ENCODE peak calls at places on chromosomes 6 and 20, in six cellular contexts. D is AG09319, K is progenitor cell of endocrine pancreas, T is T1000, Z is epithelial cell of esophagus, Q is heart right ventricle. M is an unnamed sample.

GRCh38 chr6:5213851-5214507 is 46.8 kb downstream of the LYRM4 start:
- DNase-seq in T (no peak), K (no peak), Z (no peak), Q (peak), D (no peak), M (no peak)

GRCh38 chr6:163837681-163838431 is 423.3 kb downstream of the QKI start:
- DNase-seq in D (no peak), Q (no peak), K (no peak), T (no peak), Z (no peak), M (no peak)

GRCh38 chr6:92887871-92888270 is 531.5 kb downstream of the EPHA7 start:
- DNase-seq in T (no peak), D (no peak), Z (no peak), K (no peak), Q (no peak), M (no peak)

GRCh38 chr6:108914235-108915022 is 66.2 kb downstream of the ARMC2 start:
- DNase-seq in Q (no peak), D (no peak), T (no peak), Z (no peak), K (no peak), M (no peak)

GRCh38 chr6:52362443-52363221 is 681 bp downstream of the PAQR8 start:
- DNase-seq in T (no peak), Q (peak), K (peak), D (no peak), Z (no peak), M (peak)

GRCh38 chr20:32301719-32302506 is 24.5 kb downstream of the KIF3B start:
- DNase-seq in D (no peak), K (no peak), Q (no peak), Z (no peak), T (no peak), M (no peak)

GRCh38 chr6:170202416-170203135 is 88.3 kb downstream of the DLL1 start:
- DNase-seq in D (no peak), Z (no peak), T (no peak), K (no peak), Q (no peak), M (no peak)

GRCh38 chr6:170067257-170067656 is 223.6 kb downstream of the DLL1 start:
- DNase-seq in Z (no peak), D (no peak), T (no peak), Q (no peak), K (no peak), M (no peak)

GRCh38 chr20:57724610-57725405 is 15.0 kb upstream of the PMEPA1 start:
- DNase-seq in T (no peak), Q (no peak), D (no peak), Z (no peak), K (no peak), M (no peak)

GRCh38 chr6:109527989-109528388 is 45.0 kb upstream of the ZBTB24 start:
- DNase-seq in Q (no peak), Z (peak), D (no peak), K (no peak), T (no peak), M (no peak)

GRCh38 chr6:70281923-70282902 is 20.7 kb downstream of the COL9A1 start:
- DNase-seq in K (no peak), D (no peak), Z (no peak), T (no peak), Q (peak), M (no peak)

GRCh38 chr6:151826517-151827142 is 19.1 kb downstream of the ESR1 start:
- DNase-seq in T (no peak), Q (no peak), Z (no peak), D (no peak), K (no peak), M (no peak)

GRCh38 chr6:43921039-43921438 is 151.0 kb downstream of the VEGFA start:
- DNase-seq in Q (no peak), D (no peak), Z (no peak), K (no peak), T (no peak), M (no peak)

GRCh38 chr20:58870293-58871014 is 17.9 kb downstream of the GNAS start:
- DNase-seq in Q (peak), D (no peak), T (peak), Z (peak), K (peak), M (no peak)

GRCh38 chr6:157143171-157143884 is 180.0 kb downstream of the TMEM242 start:
- DNase-seq in Q (peak), Z (peak), D (peak), T (no peak), K (no peak), M (no peak)

GRCh38 chr20:62925420-62926228 is 681 bp downstream of the DIDO1 start:
- DNase-seq in T (no peak), K (no peak), D (no peak), Z (peak), Q (peak), M (no peak)

GRCh38 chr20:43430265-43430664 is 27.4 kb upstream of the SRSF6 start:
- DNase-seq in Z (no peak), Q (no peak), K (no peak), D (no peak), T (no peak), M (no peak)

GRCh38 chr6:72952808-72953630 is 272.3 kb downstream of the KHDC1L start:
- DNase-seq in D (no peak), T (no peak), K (no peak), Q (no peak), Z (peak), M (peak)